ENCODE peak calls at places on chromosomes 2 and 18, in six cellular contexts. N is A549, K is prostate gland, Y is IMR-90, L is HCT116, S is endothelial cell of umbilical vein. R is an unnamed sample.
A peak's percentile ranks its signal among the peaks of the same experiment; 100 is the strongest.

GRCh38 chr18:43525149-43525548 is 247.9 kb upstream of the SYT4 start:
- DNase-seq in N (no peak), K (no peak), Y (no peak), L (no peak), S (no peak), R (peak; percentile 62)

GRCh38 chr18:48168861-48169260 is 238.4 kb upstream of the SMAD2 start:
- DNase-seq in N (no peak), K (no peak), Y (no peak), L (no peak), S (no peak), R (no peak)

GRCh38 chr2:12493031-12493513 is 223.7 kb upstream of the TRIB2 start:
- DNase-seq in N (no peak), K (no peak), Y (peak; percentile 93), L (no peak), S (peak; percentile 12), R (no peak)

GRCh38 chr2:22375094-22375493 is 1009.9 kb upstream of the KLHL29 start:
- DNase-seq in N (peak; percentile 3), K (no peak), Y (no peak), L (no peak), S (no peak), R (no peak)

GRCh38 chr2:192254444-192254843 is 59.7 kb upstream of the TMEFF2 start:
- DNase-seq in N (no peak), K (no peak), Y (no peak), L (no peak), S (no peak), R (no peak)

GRCh38 chr2:109699646-109700045 is 85.5 kb downstream of the SOWAHC start:
- DNase-seq in N (no peak), K (no peak), Y (no peak), L (no peak), S (no peak), R (no peak)

GRCh38 chr2:215862211-215862610 is 151.1 kb downstream of the MREG start:
- DNase-seq in N (no peak), K (no peak), Y (no peak), L (no peak), S (peak; percentile 73), R (no peak)

GRCh38 chr2:51387235-51387634 is 355.3 kb upstream of the NRXN1 start:
- DNase-seq in N (no peak), K (no peak), Y (peak; percentile 92), L (no peak), S (no peak), R (no peak)

GRCh38 chr2:25375989-25376545 is 34.3 kb upstream of the DNMT3A start:
- DNase-seq in N (no peak), K (no peak), Y (no peak), L (no peak), S (no peak), R (no peak)

GRCh38 chr2:138356178-138356577 is 145.4 kb upstream of the SPOPL start:
- DNase-seq in N (peak; percentile 2), K (peak; percentile 4), Y (peak; percentile 29), L (no peak), S (peak; percentile 22), R (peak; percentile 32)

GRCh38 chr2:106068415-106068814 is 125.7 kb downstream of the UXS1 start:
- DNase-seq in N (no peak), K (no peak), Y (no peak), L (no peak), S (no peak), R (no peak)

GRCh38 chr2:63588385-63589147 is at the start of the genes MDH1 and WDPCP:
- DNase-seq in N (peak; percentile 100), K (peak; percentile 96), Y (peak; percentile 100), L (peak; percentile 100), S (peak; percentile 99), R (peak; percentile 98)

GRCh38 chr18:46536215-46536874 is 120.7 kb downstream of the LOXHD1 start:
- DNase-seq in N (peak; percentile 46), K (no peak), Y (no peak), L (peak; percentile 64), S (no peak), R (no peak)

GRCh38 chr2:42238644-42239288 is 69.6 kb downstream of the EML4 start:
- DNase-seq in N (peak; percentile 76), K (peak; percentile 10), Y (no peak), L (peak; percentile 6), S (peak; percentile 13), R (peak; percentile 66)

GRCh38 chr2:68391099-68391498 is 26.0 kb downstream of the PLEK start:
- DNase-seq in N (no peak), K (no peak), Y (no peak), L (no peak), S (no peak), R (no peak)
- TF ChIP-seq POLR2A in N (no peak), K (no peak), Y (no peak), L (no peak), S (no peak), R (no peak)

GRCh38 chr2:197705143-197705911 is at the start of gene MARS2:
- DNase-seq in N (peak; percentile 92), K (peak; percentile 90), Y (peak; percentile 88), L (peak; percentile 77), S (peak; percentile 93), R (peak; percentile 95)
- TF ChIP-seq POLR2A in N (peak; percentile 97), K (peak; percentile 47), Y (no peak), L (no peak), S (peak; percentile 95), R (peak; percentile 75)

DNA sequence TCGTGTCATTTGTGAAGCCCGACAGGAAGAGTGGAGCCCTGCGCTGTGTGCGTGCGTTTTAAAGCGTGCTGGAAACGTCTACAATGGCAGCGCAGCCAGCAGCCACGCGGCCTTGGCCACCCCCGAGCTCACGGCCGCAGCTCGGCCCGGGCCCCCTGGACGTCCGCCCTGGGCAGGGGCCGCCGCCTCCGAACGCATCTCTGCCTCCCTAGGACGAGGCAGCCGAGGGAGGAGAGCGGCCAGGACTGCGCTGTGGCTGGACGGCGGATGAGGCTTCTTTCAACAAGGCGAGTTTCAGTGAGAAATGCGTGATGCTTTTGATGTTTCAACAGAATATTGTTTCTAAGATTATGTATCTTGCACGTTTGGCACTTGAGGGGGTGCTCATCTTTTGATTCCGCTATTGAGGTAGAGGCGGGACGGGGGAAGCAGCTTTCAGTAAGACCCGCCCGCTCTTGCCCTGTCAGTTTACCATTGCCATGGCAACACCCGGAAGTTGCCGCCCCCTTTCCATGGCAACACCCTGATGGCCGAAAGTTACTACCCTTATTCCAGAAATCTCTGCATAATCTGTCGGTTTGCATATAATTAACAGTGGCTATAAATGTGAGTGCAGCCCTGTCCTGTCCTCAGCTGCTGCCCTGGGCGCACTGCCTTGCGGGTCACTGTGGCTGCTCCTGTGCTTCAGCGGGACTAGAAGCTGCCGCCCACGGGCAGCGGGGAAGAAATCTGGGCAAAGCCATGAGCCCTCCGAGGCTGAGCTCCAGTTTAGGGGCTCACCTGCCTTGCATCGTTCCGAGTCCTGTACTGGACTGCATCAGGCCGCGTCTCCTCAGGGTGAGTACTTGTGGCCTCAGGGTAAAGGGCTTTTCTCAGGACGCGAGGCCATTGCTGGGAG is 38.6 kb downstream of the ADNP2 start:
- DNase-seq in N (peak; percentile 62), K (peak; percentile 93), Y (peak; percentile 72), L (no peak), S (peak; percentile 76), R (peak; percentile 95)
- TF ChIP-seq POLR2A in N (peak; percentile 89), K (peak; percentile 24), Y (no peak), L (no peak), S (no peak), R (peak; percentile 93)

GRCh38 chr2:202270487-202270886 is 4.9 kb downstream of the NOP58 start:
- DNase-seq in N (no peak), K (no peak), Y (no peak), L (no peak), S (no peak), R (no peak)

GRCh38 chr2:202261531-202261930 is 4.0 kb upstream of the NOP58 start:
- DNase-seq in N (peak; percentile 32), K (no peak), Y (peak; percentile 68), L (no peak), S (no peak), R (no peak)

GRCh38 chr2:202269585-202269984 is 4.0 kb downstream of the NOP58 start:
- DNase-seq in N (no peak), K (no peak), Y (no peak), L (no peak), S (no peak), R (no peak)

GRCh38 chr2:202267495-202267894 is 1.9 kb downstream of the NOP58 start:
- DNase-seq in N (no peak), K (no peak), Y (no peak), L (no peak), S (no peak), R (no peak)

GRCh38 chr2:202265467-202266277 is at the start of gene NOP58:
- DNase-seq in N (peak; percentile 95), K (peak; percentile 96), Y (peak; percentile 96), L (peak; percentile 92), S (peak; percentile 95), R (peak; percentile 92)
- TF ChIP-seq POLR2A in N (peak; percentile 95), K (peak; percentile 97), Y (peak; percentile 98), L (peak; percentile 94), S (peak; percentile 98), R (peak; percentile 99)

DNA sequence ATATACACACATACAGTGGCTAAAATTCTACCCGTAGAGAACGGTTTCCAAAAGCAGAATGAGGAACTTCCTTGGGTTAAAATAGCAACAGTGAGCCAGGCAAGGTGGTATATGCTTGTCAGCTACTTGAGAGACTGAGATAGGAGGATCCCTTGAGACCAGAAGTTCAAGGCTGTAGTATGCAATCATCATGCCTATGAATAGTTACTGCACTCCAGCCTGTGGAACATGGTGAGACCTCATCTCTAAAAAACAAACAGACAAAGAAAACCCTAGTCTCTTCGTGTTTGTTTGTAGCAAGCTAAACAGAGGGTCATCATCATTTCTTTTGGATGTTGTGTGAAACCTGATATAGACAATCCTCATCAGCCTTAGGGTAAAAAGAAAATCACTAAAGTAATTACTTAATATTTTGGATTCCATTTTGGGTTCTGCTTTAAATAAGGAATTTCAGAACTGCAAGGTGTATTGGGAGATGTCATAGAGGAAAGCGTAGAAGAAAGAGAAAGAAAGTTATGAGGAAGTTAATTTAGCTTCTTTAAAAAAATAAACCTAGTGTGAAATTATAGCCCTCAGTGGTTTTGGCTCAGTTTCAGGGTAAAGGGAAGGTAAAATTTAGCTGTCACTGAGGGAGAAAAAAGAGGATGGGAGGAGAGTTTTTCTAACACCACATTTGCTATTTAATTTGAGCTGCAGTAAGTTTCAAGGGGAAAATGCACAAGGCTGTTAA is 46.5 kb downstream of the PLEK start:
- DNase-seq in N (no peak), K (no peak), Y (no peak), L (no peak), S (no peak), R (no peak)
- TF ChIP-seq POLR2A in N (no peak), K (no peak), Y (no peak), L (no peak), S (no peak), R (no peak)

GRCh38 chr2:27214936-27215335 is 2.2 kb upstream of the CAD start:
- DNase-seq in N (no peak), K (no peak), Y (no peak), L (no peak), S (no peak), R (no peak)

GRCh38 chr2:27212626-27213471 is 781 bp upstream of the SLC5A6 start:
- DNase-seq in N (peak; percentile 19), K (no peak), Y (peak; percentile 76), L (no peak), S (no peak), R (no peak)

GRCh38 chr2:27211241-27211942 is 449 bp upstream of the ATRAID start:
- DNase-seq in N (no peak), K (no peak), Y (no peak), L (no peak), S (peak; percentile 50), R (no peak)

GRCh38 chr2:27209621-27210401 is 2.0 kb upstream of the ATRAID start:
- DNase-seq in N (no peak), K (no peak), Y (peak; percentile 18), L (no peak), S (no peak), R (no peak)

GRCh38 chr2:27211943-27212625 is at the start of the genes ATRAID and SLC5A6:
- DNase-seq in N (peak; percentile 94), K (peak; percentile 86), Y (peak; percentile 81), L (peak; percentile 72), S (peak; percentile 92), R (peak; percentile 91)
- TF ChIP-seq POLR2A in N (peak; percentile 92), K (peak; percentile 93), Y (peak; percentile 89), L (peak; percentile 79), S (peak; percentile 98), R (peak; percentile 88)